ENCODE peak calls at places on chromosomes 12 and 14, in four cellular contexts. N is GM12878, O is H1, Z is HepG2. A is an unnamed sample. For H3K4me1, the result is how much of the 10 kb centered on the place peaks cover.

GRCh38 chr12:76183459-76184186 is 99.1 kb upstream of the NAP1L1 start:
- DNase-seq in N (peak), O (no peak), Z (peak), A (no peak)

GRCh38 chr12:3493225-3494049 is 2.4 kb downstream of the PRMT8 start:
- DNase-seq in N (no peak), O (no peak), Z (no peak), A (no peak)

GRCh38 chr12:55829967-55830600 is 697 bp upstream of the DNAJC14 start:
- DNase-seq in N (no peak), O (no peak), Z (no peak), A (no peak)

GRCh38 chr14:37034410-37035285 is 137.8 kb downstream of the SLC25A21 start:
- DNase-seq in N (no peak), O (no peak), Z (no peak), A (no peak)

GRCh38 chr12:96912261-96912660 is 5.2 kb downstream of the NEDD1 start:
- DNase-seq in N (no peak), O (no peak), Z (no peak), A (no peak)

GRCh38 chr12:109387425-109388166 is 39.9 kb downstream of the MYO1H start:
- DNase-seq in N (no peak), O (no peak), Z (peak), A (peak)

GRCh38 chr12:132453361-132454133 is 36.4 kb upstream of the FBRSL1 start:
- DNase-seq in N (no peak), O (no peak), Z (no peak), A (no peak)

GRCh38 chr12:57766464-57767311 is at the start of gene CYP27B1:
- DNase-seq in N (no peak), O (peak), Z (no peak), A (no peak)

GRCh38 chr12:124240493-124240892 is 54.4 kb upstream of the RFLNA start:
- DNase-seq in N (no peak), O (no peak), Z (no peak), A (peak)

GRCh38 chr12:110165540-110166159 is 41.5 kb downstream of the IFT81 start:
- DNase-seq in N (peak), O (no peak), Z (peak), A (no peak)

GRCh38 chr12:70309348-70309747 is 56.7 kb upstream of the KCNMB4 start:
- DNase-seq in N (no peak), O (no peak), Z (no peak), A (no peak)

GRCh38 chr12:131202592-131203378 is 249.1 kb downstream of the ADGRD1 start:
- DNase-seq in N (no peak), O (no peak), Z (no peak), A (no peak)

GRCh38 chr12:42698213-42698612 is 108.7 kb upstream of the PRICKLE1 start:
- DNase-seq in N (no peak), O (no peak), Z (no peak), A (no peak)

GRCh38 chr12:108187831-108188230 is 58.7 kb downstream of the WSCD2 start:
- DNase-seq in N (no peak), O (no peak), Z (no peak), A (no peak)

GRCh38 chr12:31259136-31259881 is 66.6 kb downstream of the SINHCAF start:
- DNase-seq in N (no peak), O (no peak), Z (no peak), A (no peak)

GRCh38 chr12:30962047-30962446 is 35.5 kb downstream of the TSPAN11 start:
- DNase-seq in N (no peak), O (no peak), Z (no peak), A (no peak)

GRCh38 chr14:32648434-32648833 is 290.2 kb upstream of the NPAS3 start:
- DNase-seq in N (no peak), O (no peak), Z (no peak), A (no peak)

GRCh38 chr14:67733609-67734008 is 31.9 kb downstream of the RDH12 start:
- DNase-seq in N (no peak), O (no peak), Z (no peak), A (no peak)

GRCh38 chr14:81004575-81004974 is 49.2 kb downstream of the TSHR start:
- DNase-seq in N (no peak), O (no peak), Z (no peak), A (no peak)

GRCh38 chr14:100658514-100658886 is 68.2 kb upstream of the DLK1 start:
- DNase-seq in N (no peak), O (no peak), Z (peak), A (no peak)

GRCh38 chr12:112111931-112112330 is 3.3 kb upstream of the NAA25 start:
- DNase-seq in N (no peak), O (no peak), Z (no peak), A (no peak)

GRCh38 chr12:65940744-65941143 is 116.5 kb downstream of the HMGA2 start:
- DNase-seq in N (no peak), O (no peak), Z (no peak), A (no peak)
- H3K4me1 ChIP-seq in N (under half), O (under half), Z (half or more), A (under half)

GRCh38 chr14:75280448-75280830 is 1.8 kb downstream of the FOS start:
- DNase-seq in N (no peak), O (no peak), Z (no peak), A (no peak)
- H3K9ac ChIP-seq in N (no peak), O (peak), Z (peak), A (no peak)

GRCh38 chr14:75374911-75375310 is 52.9 kb upstream of the JDP2 start:
- DNase-seq in N (no peak), O (no peak), Z (no peak), A (no peak)

GRCh38 chr14:75373616-75374015 is 54.2 kb upstream of the JDP2 start:
- DNase-seq in N (no peak), O (no peak), Z (no peak), A (no peak)

GRCh38 chr14:75379246-75379929 is 48.4 kb upstream of the JDP2 start:
- DNase-seq in N (no peak), O (no peak), Z (no peak), A (peak)

GRCh38 chr14:75373133-75373532 is 54.7 kb upstream of the JDP2 start:
- DNase-seq in N (no peak), O (no peak), Z (no peak), A (no peak)

GRCh38 chr14:75375983-75376382 is 51.8 kb upstream of the JDP2 start:
- DNase-seq in N (no peak), O (no peak), Z (no peak), A (no peak)
- TF ChIP-seq SUZ12 in N (no peak), O (no peak), Z (no peak), A (no peak)

GRCh38 chr12:8036366-8036765 is 3.9 kb downstream of the FOXJ2 start:
- DNase-seq in N (no peak), O (no peak), Z (no peak), A (no peak)

GRCh38 chr12:8032242-8033152 is at the start of gene FOXJ2:
- DNase-seq in N (no peak), O (no peak), Z (peak), A (peak)

GRCh38 chr12:8035440-8036010 is 3.0 kb downstream of the FOXJ2 start:
- DNase-seq in N (no peak), O (no peak), Z (no peak), A (no peak)

GRCh38 chr12:8033153-8034044 is 883 bp downstream of the FOXJ2 start:
- DNase-seq in N (no peak), O (no peak), Z (no peak), A (peak)

DNA sequence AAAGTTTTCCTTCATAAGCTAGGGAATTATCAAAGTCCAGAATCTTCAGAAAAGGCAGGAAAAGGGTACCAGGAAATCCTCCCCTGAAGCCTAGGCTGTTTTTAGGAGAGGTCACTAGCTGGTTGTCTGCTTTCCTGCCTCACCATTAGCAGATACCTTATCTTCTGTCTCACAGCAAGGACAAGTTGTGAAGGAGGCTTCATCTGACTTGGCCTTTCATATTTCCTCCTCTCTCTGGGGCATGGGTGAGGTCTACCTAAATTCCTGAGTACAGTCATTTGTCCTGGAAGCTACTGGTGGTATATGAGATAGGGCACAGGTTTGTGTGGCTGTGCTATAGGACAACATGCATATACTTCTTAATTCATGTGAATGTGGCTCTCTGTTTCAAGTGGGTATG is 2.3 kb downstream of the FOXJ2 start:
- DNase-seq in N (no peak), O (no peak), Z (no peak), A (no peak)
- H3K4me1 ChIP-seq in N (under half), O (under half), Z (half or more), A (under half)

DNA sequence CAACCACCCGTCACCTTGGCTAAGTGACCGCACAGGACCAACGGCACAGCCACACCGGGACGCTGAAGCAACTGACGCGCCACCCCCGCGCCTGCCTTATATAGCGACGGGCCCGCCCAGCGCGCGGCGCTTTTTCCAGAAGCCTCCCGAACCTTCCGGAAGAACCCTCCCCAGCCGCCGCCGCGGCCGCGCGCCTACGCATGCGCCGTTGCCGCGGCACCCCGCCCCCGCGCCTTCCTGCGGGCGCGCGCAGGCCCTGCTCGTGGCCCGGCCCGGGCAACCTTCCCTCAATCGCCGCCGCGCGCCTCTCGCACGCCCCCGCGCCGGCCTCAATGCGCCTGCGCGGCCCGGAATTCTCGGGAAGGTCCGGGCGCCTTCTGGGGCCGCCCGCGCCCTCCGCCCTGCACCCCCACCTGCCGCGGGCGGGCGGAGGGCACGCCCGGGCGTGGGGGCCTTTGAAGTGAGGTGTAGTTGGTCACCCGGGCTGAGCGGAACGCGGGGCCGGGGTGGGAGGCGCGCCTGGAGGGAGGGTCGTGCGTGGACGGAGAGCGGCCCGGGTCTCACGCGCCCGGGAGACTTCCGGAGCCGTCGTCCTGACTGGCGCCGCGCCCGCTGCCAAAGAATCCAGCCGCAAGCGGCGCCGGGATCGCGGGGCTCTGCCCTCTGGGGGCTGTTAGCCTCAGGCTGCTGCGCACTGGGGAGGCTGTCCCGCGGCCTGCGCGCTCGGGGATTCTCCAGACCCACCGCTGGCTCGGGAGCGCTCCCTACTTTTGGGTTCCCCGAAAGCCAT is at the start of gene HSP90AA1:
- DNase-seq in N (peak), O (peak), Z (peak), A (peak)
- H3K9ac ChIP-seq in N (peak), O (peak), Z (peak), A (peak)

GRCh38 chr12:22662356-22662755 is 37.4 kb downstream of the ETNK1 start:
- DNase-seq in N (no peak), O (no peak), Z (no peak), A (no peak)
- TF ChIP-seq SUZ12 in N (no peak), O (no peak), Z (no peak), A (no peak)

GRCh38 chr12:120854804-120855203 is 49.4 kb downstream of the SPPL3 start:
- DNase-seq in N (no peak), O (no peak), Z (no peak), A (no peak)
- H3K4me1 ChIP-seq in N (half or more), O (under half), Z (under half), A (under half)

A was measured in NT2/D1.